ENCODE peak calls at places on chromosomes 7 and 10, in four cellular contexts. H, Q, Y and A are unnamed samples.
A peak's percentile ranks its signal among the peaks of the same experiment; 100 is the strongest.

GRCh38 chr7:151727579-151728285 is 149.2 kb downstream of the PRKAG2 start:
- DNase-seq in H (peak; percentile 96), Q (peak; percentile 71), Y (peak; percentile 19), A (peak; percentile 100)

GRCh38 chr10:57657164-57657765 is 610.4 kb downstream of the IPMK start:
- DNase-seq in H (peak; percentile 47), Q (no peak), Y (no peak), A (peak; percentile 70)

GRCh38 chr7:8286118-8286517 is 24.2 kb upstream of the ICA1 start:
- DNase-seq in H (no peak), Q (no peak), Y (no peak), A (no peak)

GRCh38 chr7:24843821-24844449 is 86.7 kb upstream of the GSDME start:
- DNase-seq in H (peak; percentile 62), Q (no peak), Y (no peak), A (no peak)

GRCh38 chr7:115678049-115678982 is 352.2 kb downstream of the TFEC start:
- DNase-seq in H (peak; percentile 97), Q (no peak), Y (no peak), A (peak; percentile 8)

GRCh38 chr10:31318382-31318853 is 598 bp upstream of the ZEB1 start:
- DNase-seq in H (peak; percentile 80), Q (peak; percentile 80), Y (peak; percentile 56), A (no peak)

GRCh38 chr7:128458956-128459355 is 3.3 kb downstream of the HILPDA start:
- DNase-seq in H (no peak), Q (no peak), Y (no peak), A (no peak)

GRCh38 chr7:138924551-138925225 is 56.5 kb downstream of the KIAA1549 start:
- DNase-seq in H (no peak), Q (no peak), Y (no peak), A (no peak)

GRCh38 chr7:116463956-116464355 is 35.6 kb upstream of the CAV2 start:
- DNase-seq in H (no peak), Q (no peak), Y (no peak), A (no peak)

GRCh38 chr10:9596368-9596920 is 1421.2 kb upstream of the CELF2 start:
- DNase-seq in H (peak; percentile 61), Q (no peak), Y (no peak), A (peak; percentile 75)

GRCh38 chr10:113273151-113273876 is 279.5 kb upstream of the HABP2 start:
- DNase-seq in H (no peak), Q (no peak), Y (no peak), A (peak; percentile 59)

GRCh38 chr7:12518920-12519681 is 51.4 kb upstream of the SCIN start:
- DNase-seq in H (peak; percentile 21), Q (no peak), Y (no peak), A (peak; percentile 33)

GRCh38 chr10:103828107-103828506 is 27.3 kb downstream of the SH3PXD2A start:
- DNase-seq in H (no peak), Q (no peak), Y (no peak), A (peak; percentile 46)

GRCh38 chr10:15719899-15720634 is at the start of gene ITGA8:
- DNase-seq in H (no peak), Q (no peak), Y (no peak), A (no peak)

GRCh38 chr7:11831383-11831726 is 643 bp downstream of the THSD7A start:
- DNase-seq in H (no peak), Q (no peak), Y (no peak), A (no peak)

GRCh38 chr7:80804581-80804980 is 114.3 kb downstream of the SEMA3C start:
- DNase-seq in H (no peak), Q (no peak), Y (no peak), A (no peak)

GRCh38 chr10:79243211-79244067 is 103.8 kb upstream of the PPIF start:
- DNase-seq in H (no peak), Q (peak; percentile 76), Y (peak; percentile 55), A (no peak)

GRCh38 chr10:60901561-60902235 is 42.3 kb downstream of the RHOBTB1 start:
- DNase-seq in H (no peak), Q (no peak), Y (no peak), A (no peak)

GRCh38 chr10:31299119-31299518 is 19.9 kb upstream of the ZEB1 start:
- DNase-seq in H (peak; percentile 29), Q (no peak), Y (no peak), A (peak; percentile 44)

GRCh38 chr7:130207642-130208041 is at the start of gene SSMEM1:
- DNase-seq in H (no peak), Q (no peak), Y (no peak), A (peak; percentile 63)

GRCh38 chr7:74454059-74454947 is 597 bp downstream of the GTF2IRD1 start:
- DNase-seq in H (peak; percentile 23), Q (no peak), Y (peak; percentile 9), A (no peak)

GRCh38 chr7:105521027-105521730 is 892 bp downstream of the PUS7 start:
- DNase-seq in H (peak; percentile 65), Q (peak; percentile 55), Y (peak; percentile 25), A (peak; percentile 74)

GRCh38 chr10:26448292-26448691 is 10.2 kb downstream of the APBB1IP start:
- DNase-seq in H (no peak), Q (no peak), Y (no peak), A (no peak)